ENCODE peak calls at places on chromosome 18, in six cellular contexts. G, Y, C, T, E and B are unnamed samples.

GRCh38 chr18:22188551-22189267 is 19.3 kb downstream of the GATA6 start:
- DNase-seq in G (no peak), Y (no peak), C (peak; percentile 71), T (no peak), E (no peak), B (no peak)

GRCh38 chr18:31430072-31430471 is 17.5 kb upstream of the DSG3 start:
- DNase-seq in G (no peak), Y (no peak), C (no peak), T (no peak), E (no peak), B (no peak)

GRCh38 chr18:77858331-77858730 is 608.7 kb downstream of the GALR1 start:
- DNase-seq in G (no peak), Y (no peak), C (no peak), T (no peak), E (no peak), B (no peak)

GRCh38 chr18:11512096-11513030 is 97.0 kb upstream of the SLC35G4 start:
- DNase-seq in G (peak; percentile 68), Y (no peak), C (no peak), T (peak; percentile 51), E (peak; percentile 18), B (no peak)

GRCh38 chr18:68034293-68034692 is 517.8 kb upstream of the DSEL start:
- DNase-seq in G (peak; percentile 11), Y (no peak), C (no peak), T (no peak), E (peak; percentile 15), B (no peak)

GRCh38 chr18:21911551-21911950 is 171.0 kb downstream of the MIB1 start:
- DNase-seq in G (no peak), Y (no peak), C (no peak), T (no peak), E (no peak), B (no peak)

GRCh38 chr18:75244336-75244735 is 33.7 kb downstream of the TSHZ1 start:
- DNase-seq in G (no peak), Y (peak; percentile 44), C (no peak), T (peak; percentile 23), E (no peak), B (no peak)

GRCh38 chr18:57780318-57781127 is 22.6 kb downstream of the ATP8B1 start:
- DNase-seq in G (peak; percentile 90), Y (no peak), C (no peak), T (peak; percentile 76), E (peak; percentile 77), B (no peak)

GRCh38 chr18:27619259-27619772 is 434.2 kb upstream of the CHST9 start:
- DNase-seq in G (no peak), Y (no peak), C (no peak), T (no peak), E (no peak), B (no peak)

GRCh38 chr18:11042247-11042646 is 107.1 kb downstream of the PIEZO2 start:
- DNase-seq in G (peak; percentile 55), Y (no peak), C (no peak), T (no peak), E (no peak), B (no peak)

GRCh38 chr18:6543330-6543908 is 128.7 kb upstream of the L3MBTL4 start:
- DNase-seq in G (peak; percentile 73), Y (no peak), C (no peak), T (peak; percentile 27), E (peak; percentile 9), B (no peak)

GRCh38 chr18:63135101-63135500 is 184.5 kb downstream of the BCL2 start:
- DNase-seq in G (no peak), Y (no peak), C (no peak), T (no peak), E (no peak), B (no peak)

GRCh38 chr18:63206433-63207153 is 113.0 kb downstream of the BCL2 start:
- DNase-seq in G (no peak), Y (no peak), C (no peak), T (no peak), E (no peak), B (no peak)

GRCh38 chr18:30987479-30988241 is 54.9 kb downstream of the DSC3 start:
- DNase-seq in G (no peak), Y (no peak), C (no peak), T (peak; percentile 99), E (no peak), B (no peak)

GRCh38 chr18:63844254-63844653 is 43.3 kb upstream of the SERPINB2 start:
- DNase-seq in G (peak; percentile 77), Y (no peak), C (no peak), T (peak; percentile 37), E (peak; percentile 43), B (no peak)

GRCh38 chr18:28736951-28737350 is 560.0 kb upstream of the CDH2 start:
- DNase-seq in G (no peak), Y (no peak), C (no peak), T (no peak), E (peak; percentile 7), B (no peak)

GRCh38 chr18:76365561-76365960 is 129.5 kb downstream of the ZNF516 start:
- DNase-seq in G (no peak), Y (no peak), C (no peak), T (no peak), E (no peak), B (no peak)

GRCh38 chr18:62788891-62789290 is 73.5 kb downstream of the PHLPP1 start:
- DNase-seq in G (peak; percentile 48), Y (no peak), C (no peak), T (no peak), E (no peak), B (no peak)

GRCh38 chr18:24766376-24766775 is 305.9 kb downstream of the HRH4 start:
- DNase-seq in G (no peak), Y (no peak), C (no peak), T (peak; percentile 54), E (peak; percentile 10), B (no peak)

GRCh38 chr18:78637442-78638402 is 341.9 kb upstream of the SALL3 start:
- DNase-seq in G (no peak), Y (no peak), C (no peak), T (no peak), E (no peak), B (no peak)

GRCh38 chr18:34342960-34343359 is 118.2 kb upstream of the NOL4 start:
- DNase-seq in G (peak; percentile 11), Y (no peak), C (no peak), T (peak; percentile 23), E (no peak), B (no peak)

GRCh38 chr18:4016391-4017049 is 438.6 kb downstream of the DLGAP1 start:
- DNase-seq in G (no peak), Y (no peak), C (no peak), T (peak; percentile 16), E (peak; percentile 7), B (no peak)

GRCh38 chr18:31356025-31356424 is 20.6 kb upstream of the DSG4 start:
- DNase-seq in G (no peak), Y (no peak), C (no peak), T (no peak), E (no peak), B (no peak)

GRCh38 chr18:54386043-54386442 is 28.3 kb downstream of the C18orf54 start:
- DNase-seq in G (no peak), Y (no peak), C (no peak), T (no peak), E (no peak), B (no peak)

GRCh38 chr18:136433-136832 is 21.9 kb upstream of the USP14 start:
- DNase-seq in G (no peak), Y (no peak), C (no peak), T (no peak), E (no peak), B (no peak)

GRCh38 chr18:79916546-79917350 is 34.7 kb downstream of the SLC66A2 start:
- DNase-seq in G (no peak), Y (no peak), C (peak; percentile 7), T (no peak), E (no peak), B (no peak)

GRCh38 chr18:56377161-56377560 is 261.2 kb downstream of the TXNL1 start:
- DNase-seq in G (peak; percentile 11), Y (no peak), C (no peak), T (no peak), E (no peak), B (no peak)

DNA sequence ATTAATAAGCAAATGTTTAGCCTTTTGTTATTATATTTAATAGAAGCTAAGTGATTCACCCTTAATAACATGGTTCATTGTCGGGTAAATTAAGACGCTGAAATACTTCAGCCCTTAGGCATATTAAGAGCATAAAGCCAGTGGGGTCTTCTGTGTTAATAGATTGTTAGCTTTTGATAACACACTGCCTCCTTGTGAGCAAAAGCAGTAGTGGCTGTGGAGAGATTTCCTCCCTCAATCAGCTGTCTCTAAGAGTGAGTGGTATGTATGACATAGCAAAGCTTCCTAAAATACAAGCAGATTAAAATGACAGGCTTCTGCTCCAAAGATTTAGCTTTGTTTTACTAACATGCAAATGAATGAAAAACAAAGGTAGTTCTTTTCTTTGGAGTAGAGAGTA is 143.7 kb upstream of the SYT4 start:
- DNase-seq in G (no peak), Y (no peak), C (no peak), T (no peak), E (no peak), B (no peak)
- TF ChIP-seq CTCF in G (peak; percentile 19), Y (no peak), C (no peak), T (peak; percentile 45), E (no peak), B (no peak)

DNA sequence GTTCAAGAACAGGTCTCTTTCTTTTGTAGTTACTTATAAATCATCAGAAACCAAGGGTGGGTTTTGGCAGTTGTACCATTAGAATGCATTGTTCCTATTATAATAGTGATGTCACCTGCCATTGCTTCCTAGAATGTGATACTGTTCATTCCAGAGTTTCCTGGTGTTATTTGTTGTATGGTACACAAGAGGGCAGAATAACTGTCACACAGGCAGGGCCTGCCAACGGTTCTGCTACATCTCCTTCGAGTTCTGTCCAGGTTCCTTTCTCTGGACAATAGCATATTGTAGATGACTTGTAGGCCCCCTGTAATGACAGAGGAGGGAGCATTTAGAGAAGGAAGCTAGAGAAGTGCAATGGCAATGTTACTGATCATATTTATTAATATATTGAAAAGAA is 98.3 kb downstream of the KLHL14 start:
- DNase-seq in G (peak; percentile 15), Y (no peak), C (no peak), T (no peak), E (no peak), B (no peak)
- TF ChIP-seq CTCF in G (peak; percentile 33), Y (no peak), C (no peak), T (peak; percentile 44), E (no peak), B (no peak)

GRCh38 chr18:49668583-49669290 is 106.9 kb downstream of the LIPG start:
- DNase-seq in G (peak; percentile 69), Y (peak; percentile 74), C (no peak), T (no peak), E (no peak), B (no peak)
- TF ChIP-seq CTCF in G (no peak), Y (no peak), C (no peak), T (no peak), E (no peak), B (no peak)

GRCh38 chr18:45852631-45853030 is 27.2 kb downstream of the SIGLEC15 start:
- DNase-seq in G (no peak), Y (no peak), C (no peak), T (no peak), E (no peak), B (no peak)

GRCh38 chr18:45851196-45851925 is 25.9 kb downstream of the SIGLEC15 start:
- DNase-seq in G (no peak), Y (peak; percentile 48), C (no peak), T (no peak), E (no peak), B (no peak)

GRCh38 chr18:45849529-45849928 is 24.1 kb downstream of the SIGLEC15 start:
- DNase-seq in G (no peak), Y (no peak), C (no peak), T (no peak), E (no peak), B (no peak)

GRCh38 chr18:45847119-45847518 is 21.6 kb downstream of the SIGLEC15 start:
- DNase-seq in G (no peak), Y (no peak), C (no peak), T (no peak), E (no peak), B (no peak)

GRCh38 chr18:45850021-45850420 is 24.5 kb downstream of the SIGLEC15 start:
- DNase-seq in G (peak; percentile 40), Y (no peak), C (no peak), T (no peak), E (peak; percentile 29), B (no peak)
- TF ChIP-seq CTCF in G (peak; percentile 63), Y (no peak), C (no peak), T (peak; percentile 37), E (peak; percentile 75), B (no peak)